ENCODE peak calls at places on chromosome 1, in four cellular contexts. R is neural crest cell, D is endothelial cell, A is AG04449. E is an unnamed sample.

GRCh38 chr1:19042675-19043578 is 86.5 kb upstream of the IFFO2 start:
- DNase-seq in R (no peak), D (no peak), A (no peak), E (peak)

GRCh38 chr1:18823438-18823837 is 36.0 kb downstream of the TAS1R2 start:
- DNase-seq in R (no peak), D (no peak), A (no peak), E (no peak)

GRCh38 chr1:244451539-244451950 is at the start of gene ADSS2:
- DNase-seq in R (no peak), D (no peak), A (no peak), E (no peak)

GRCh38 chr1:20365421-20366075 is 74.9 kb downstream of the VWA5B1 start:
- DNase-seq in R (no peak), D (no peak), A (no peak), E (no peak)

GRCh38 chr1:201702936-201703335 is 126.0 kb upstream of the IPO9 start:
- DNase-seq in R (no peak), D (no peak), A (no peak), E (no peak)

GRCh38 chr1:166950156-166950555 is 25.2 kb downstream of the ILDR2 start:
- DNase-seq in R (peak), D (no peak), A (no peak), E (no peak)

GRCh38 chr1:192430644-192431043 is 113.9 kb downstream of the RGS21 start:
- DNase-seq in R (no peak), D (no peak), A (no peak), E (no peak)

GRCh38 chr1:98881911-98882310 is 122.8 kb downstream of the PLPPR5 start:
- DNase-seq in R (no peak), D (no peak), A (no peak), E (no peak)

GRCh38 chr1:85322655-85323054 is 46.2 kb upstream of the BCL10 start:
- DNase-seq in R (no peak), D (no peak), A (no peak), E (no peak)

GRCh38 chr1:32848354-32849063 is 22.2 kb downstream of the FNDC5 start:
- DNase-seq in R (no peak), D (no peak), A (no peak), E (peak)

GRCh38 chr1:153534933-153535663 is 693 bp downstream of the S100A6 start:
- DNase-seq in R (no peak), D (no peak), A (no peak), E (no peak)

GRCh38 chr1:172719694-172720138 is 60.8 kb downstream of the FASLG start:
- DNase-seq in R (no peak), D (peak), A (no peak), E (peak)

GRCh38 chr1:169113613-169114119 is 7.2 kb downstream of the ATP1B1 start:
- DNase-seq in R (no peak), D (no peak), A (peak), E (no peak)

GRCh38 chr1:169574336-169574735 is 11.9 kb downstream of the F5 start:
- DNase-seq in R (no peak), D (no peak), A (no peak), E (no peak)

GRCh38 chr1:53541263-53541625 is 82.0 kb downstream of the DMRTB1 start:
- DNase-seq in R (no peak), D (no peak), A (no peak), E (no peak)

GRCh38 chr1:37931148-37931492 is 15.7 kb downstream of the INPP5B start:
- DNase-seq in R (no peak), D (no peak), A (no peak), E (no peak)

GRCh38 chr1:222266223-222267215 is 281.4 kb downstream of the HHIPL2 start:
- DNase-seq in R (no peak), D (no peak), A (no peak), E (no peak)

GRCh38 chr1:234065794-234066447 is 161.4 kb downstream of the SLC35F3 start:
- DNase-seq in R (peak), D (peak), A (no peak), E (peak)

GRCh38 chr1:160548183-160548582 is 25.1 kb upstream of the SLAMF6 start:
- DNase-seq in R (no peak), D (no peak), A (no peak), E (peak)

GRCh38 chr1:20148571-20149500 is 9.7 kb downstream of the PLA2G2F start:
- DNase-seq in R (no peak), D (no peak), A (no peak), E (peak)

GRCh38 chr1:63323866-63324778 is 1.8 kb downstream of the FOXD3 start:
- DNase-seq in R (peak), D (no peak), A (no peak), E (peak)

GRCh38 chr1:109838838-109839240 is 71.8 kb upstream of the CSF1 start:
- DNase-seq in R (no peak), D (no peak), A (no peak), E (no peak)

GRCh38 chr1:89566761-89567174 is 42.1 kb downstream of the LRRC8B start:
- DNase-seq in R (no peak), D (no peak), A (no peak), E (no peak)

GRCh38 chr1:201217851-201218250 is 27.2 kb downstream of the IGFN1 start:
- DNase-seq in R (no peak), D (no peak), A (no peak), E (no peak)

GRCh38 chr1:240555524-240555923 is 56.4 kb downstream of the GREM2 start:
- DNase-seq in R (no peak), D (no peak), A (no peak), E (no peak)

GRCh38 chr1:46747683-46748288 is 28.9 kb upstream of the EFCAB14 start:
- DNase-seq in R (peak), D (peak), A (no peak), E (peak)

GRCh38 chr1:88982055-88982454 is 10.4 kb downstream of the KYAT3 start:
- DNase-seq in R (no peak), D (no peak), A (no peak), E (no peak)

GRCh38 chr1:27527223-27527856 is 37.4 kb upstream of the WASF2 start:
- DNase-seq in R (peak), D (peak), A (no peak), E (peak)

GRCh38 chr1:204041232-204041767 is 31.6 kb upstream of the SOX13 start:
- DNase-seq in R (no peak), D (no peak), A (no peak), E (no peak)

GRCh38 chr1:150798509-150798908 is 9.6 kb downstream of the CTSK start:
- DNase-seq in R (no peak), D (no peak), A (no peak), E (no peak)

DNA sequence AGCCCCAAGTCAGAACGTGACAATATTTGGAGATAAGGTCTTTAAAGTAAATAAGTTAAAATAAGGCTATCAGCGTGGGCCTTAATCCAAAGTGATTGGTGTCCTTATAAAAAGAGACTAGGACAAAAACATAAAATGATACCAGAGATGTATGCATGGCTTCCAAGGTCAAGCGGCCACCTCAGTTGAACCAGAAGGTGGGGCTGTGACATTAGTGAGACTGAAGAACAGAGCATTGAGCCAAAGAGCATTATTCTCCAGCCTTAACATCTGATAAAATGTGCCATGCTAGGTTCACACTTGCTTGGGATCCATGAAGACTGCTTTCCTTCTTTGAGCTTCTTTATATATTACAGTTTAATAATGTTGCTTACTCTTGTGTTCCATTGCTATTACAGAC is 554.6 kb downstream of the PLA2G4A start:
- DNase-seq in R (no peak), D (no peak), A (no peak), E (no peak)
- TF ChIP-seq CTCF in R (no peak), D (no peak), A (no peak), E (no peak)

DNA sequence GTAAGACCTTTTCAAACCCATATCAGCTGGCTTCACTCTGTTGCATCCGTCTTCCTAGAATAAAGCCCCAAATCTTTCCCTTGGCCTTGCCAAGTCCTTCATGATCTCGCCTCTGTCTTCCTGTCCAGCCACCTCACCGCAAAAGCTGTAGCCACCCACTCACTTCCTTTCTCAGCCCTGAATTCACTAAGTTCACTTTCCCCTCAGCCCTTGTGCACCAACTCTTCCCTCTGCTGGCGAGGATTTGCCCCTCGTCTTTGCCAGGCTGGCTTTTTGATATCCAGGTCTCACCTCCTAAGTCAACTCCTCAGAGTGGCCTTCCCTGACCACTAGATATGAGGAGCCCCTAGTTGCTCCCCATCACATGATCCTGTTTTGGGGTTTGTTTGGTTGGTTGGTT is 3.9 kb upstream of the COL16A1 start:
- DNase-seq in R (no peak), D (no peak), A (no peak), E (peak)
- TF ChIP-seq CTCF in R (no peak), D (no peak), A (peak), E (peak)

DNA sequence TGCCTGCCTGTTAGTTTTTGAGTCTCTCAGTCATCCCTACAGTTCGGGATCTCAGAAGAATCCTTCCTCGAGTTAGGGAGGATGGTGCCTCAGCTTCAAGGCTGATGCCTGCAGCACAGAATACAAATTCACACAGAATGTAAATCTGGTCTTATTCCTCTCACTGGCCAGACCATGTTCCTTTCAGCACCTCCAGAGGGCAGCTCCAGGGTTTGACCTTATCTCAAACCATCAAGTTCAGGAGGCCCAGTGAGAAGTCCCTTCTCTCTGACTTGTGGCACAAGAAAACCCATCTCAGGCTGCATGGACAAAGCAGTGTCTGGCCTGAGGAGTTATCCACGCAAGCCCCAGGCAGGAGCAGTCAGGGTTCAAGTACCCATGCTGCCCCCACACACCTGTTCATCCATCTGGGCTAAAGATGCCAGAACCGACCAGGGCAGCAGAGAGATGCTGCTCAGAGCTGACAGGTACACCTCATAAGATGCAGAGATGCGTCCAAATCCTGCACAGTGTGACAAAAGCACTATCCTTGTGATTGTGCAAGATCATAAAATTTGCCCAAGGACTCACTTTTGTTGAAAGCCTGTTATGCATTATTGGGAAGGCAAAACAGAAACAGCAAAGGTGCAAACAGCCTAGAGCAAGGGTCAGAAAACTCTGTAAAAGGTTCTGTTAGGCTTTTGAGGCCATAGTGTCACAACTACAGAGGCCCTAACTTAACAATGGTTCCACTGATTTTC is 49.8 kb downstream of the BCAR3 start:
- DNase-seq in R (no peak), D (no peak), A (no peak), E (no peak)
- TF ChIP-seq CTCF in R (peak), D (no peak), A (peak), E (peak)

GRCh38 chr1:16013220-16013907 is 4.5 kb downstream of the HSPB7 start:
- DNase-seq in R (no peak), D (no peak), A (no peak), E (peak)
- TF ChIP-seq CTCF in R (no peak), D (no peak), A (no peak), E (no peak)

DNA sequence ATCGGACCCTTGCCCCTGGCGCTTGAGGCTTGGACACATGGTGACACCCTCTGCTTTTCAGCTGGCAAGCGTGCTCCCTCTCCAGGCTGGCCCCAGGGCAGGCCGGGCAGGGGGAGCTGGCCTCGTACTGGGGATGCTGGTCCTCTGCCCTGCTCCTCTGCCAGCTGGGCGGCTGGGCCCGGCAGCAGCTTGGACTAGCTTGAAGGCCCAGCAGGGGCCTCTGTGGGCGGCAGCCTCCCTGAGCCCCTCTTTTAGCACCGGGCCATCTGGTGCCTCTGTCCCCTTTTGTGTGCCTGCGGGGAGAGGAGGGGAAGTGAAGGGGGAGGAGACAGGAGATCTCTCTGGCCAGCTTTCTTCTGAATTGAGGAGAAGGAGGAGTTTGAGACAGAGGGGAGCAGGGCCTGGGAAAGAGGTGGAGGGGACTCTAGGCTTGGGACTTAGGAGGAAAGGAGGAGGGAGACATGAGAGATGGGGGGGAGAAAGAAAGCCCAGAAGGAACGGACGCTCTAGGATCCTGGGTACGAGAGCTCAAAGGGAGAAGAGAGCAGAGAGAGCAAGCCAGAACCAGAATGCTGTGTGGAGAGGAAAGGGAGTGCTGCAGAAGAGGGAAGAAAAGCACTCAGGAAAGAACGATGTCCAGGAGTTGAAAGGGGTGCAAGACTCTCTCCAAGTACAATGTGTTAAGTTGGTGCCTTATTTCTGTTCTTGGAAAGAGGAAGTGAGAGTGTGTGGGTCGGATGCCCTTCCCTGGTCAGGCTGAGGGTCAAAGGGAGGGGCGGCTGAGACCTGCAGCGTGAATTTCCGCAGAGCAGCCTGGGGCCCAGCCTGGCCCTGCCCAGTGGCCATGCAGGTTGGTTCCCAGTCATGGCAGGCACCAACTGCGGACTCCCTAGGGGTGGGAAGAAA is 40.3 kb downstream of the IER5 start:
- DNase-seq in R (peak), D (no peak), A (no peak), E (peak)
- TF ChIP-seq CTCF in R (no peak), D (no peak), A (no peak), E (no peak)

GRCh38 chr1:17438176-17438976 is 1.1 kb downstream of the RCC2 start:
- DNase-seq in R (peak), D (peak), A (no peak), E (peak)
- TF ChIP-seq CTCF in R (no peak), D (peak), A (no peak), E (no peak)

GRCh38 chr1:154696001-154696400 is 88.0 kb upstream of the ADAR start:
- DNase-seq in R (no peak), D (no peak), A (no peak), E (no peak)
- TF ChIP-seq CTCF in R (peak), D (no peak), A (peak), E (no peak)

DNA sequence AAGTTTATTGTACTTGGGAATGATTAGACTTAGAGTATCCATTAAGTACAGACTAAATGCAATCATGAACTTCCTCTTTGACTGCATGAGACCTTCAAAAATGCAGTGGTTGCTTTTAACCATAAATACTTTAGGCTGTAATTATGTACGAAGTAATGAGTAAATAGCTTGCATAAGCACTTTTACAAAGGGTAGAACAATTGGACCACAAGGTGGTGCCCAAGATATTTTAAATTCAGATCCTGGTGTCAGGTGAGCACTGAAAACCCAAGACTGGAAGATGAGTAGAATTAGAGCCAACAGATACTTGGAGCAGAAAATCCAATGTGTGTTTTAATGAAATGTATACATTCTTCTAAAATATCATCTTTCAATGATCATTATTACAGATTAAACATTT is 43.4 kb upstream of the RHOU start:
- DNase-seq in R (no peak), D (peak), A (no peak), E (peak)
- TF ChIP-seq CTCF in R (peak), D (peak), A (no peak), E (no peak)

DNA sequence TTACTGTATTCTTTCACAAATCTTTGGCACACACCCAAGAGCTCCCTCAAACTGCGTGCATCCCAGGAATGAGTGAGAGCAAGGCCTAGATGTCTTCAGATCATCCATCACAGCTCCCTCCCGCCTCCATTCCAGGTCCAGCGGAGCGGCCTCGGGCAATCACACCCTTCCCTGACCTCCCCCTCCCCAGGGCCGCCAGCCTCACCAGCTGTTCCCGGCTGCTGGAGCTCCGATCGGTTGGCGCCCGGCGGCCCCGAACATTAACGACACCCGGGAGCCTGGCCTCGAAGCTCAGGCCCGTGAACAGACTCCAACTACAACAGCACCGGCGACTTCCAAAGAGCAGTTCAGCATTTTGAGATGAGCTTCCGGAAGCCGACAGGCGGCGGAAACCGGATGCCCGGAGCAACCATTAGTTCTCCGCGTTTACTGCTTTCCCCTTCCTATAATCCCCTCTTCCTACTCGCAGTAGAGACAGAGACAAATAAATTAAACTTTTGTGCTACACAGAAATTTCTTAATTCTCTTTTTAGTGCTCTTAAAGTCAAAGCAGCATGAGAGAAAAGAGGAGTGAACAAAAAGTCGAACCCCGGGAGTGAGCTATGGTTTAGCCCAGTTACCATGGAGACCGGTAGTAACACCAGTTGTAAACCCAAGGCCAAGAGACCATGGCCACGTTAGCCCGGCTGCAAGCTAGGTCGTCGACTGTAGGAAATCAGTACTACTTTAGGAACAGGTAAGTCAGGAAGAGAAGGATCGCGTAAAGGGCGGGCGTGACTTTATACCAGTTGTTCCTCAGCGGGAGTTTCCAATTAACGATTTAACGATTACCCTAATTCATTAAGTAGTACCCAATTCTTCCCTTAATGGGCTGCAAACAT is at the start of the genes GPATCH2 and SPATA17:
- DNase-seq in R (peak), D (peak), A (peak), E (peak)
- TF ChIP-seq CTCF in R (peak), D (no peak), A (peak), E (no peak)